ENCODE peak calls at places on chromosomes 7 and 10, in six cellular contexts. One of them, this sample, is unnamed.

GRCh38 chr10:89346264-89346971 is 18.6 kb downstream of the IFIT3 start:
- DNase-seq in kidney tubule cell: no peak
- DNase-seq in left ventricle myocardium superior: no peak
- DNase-seq in NCI-H1105 treated with DMSO at 0.1 percent for 48 hours: no peak
- DNase-seq in ELR: peak
- DNase-seq in activated CD4-positive, alpha-beta T cell treated with anti-CD3 and anti-CD28 coated beads, Interleukin-2, amount 50 U/mL, for 1 hour: no peak
- DNase-seq in this sample: no peak

GRCh38 chr7:94190599-94191061 is 186.5 kb upstream of the BET1 start:
- DNase-seq in activated CD4-positive, alpha-beta T cell treated with anti-CD3 and anti-CD28 coated beads, Interleukin-2, amount 50 U/mL, for 1 hour: no peak
- DNase-seq in left ventricle myocardium superior: no peak
- DNase-seq in ELR: peak
- DNase-seq in kidney tubule cell: peak
- DNase-seq in NCI-H1105 treated with DMSO at 0.1 percent for 48 hours: peak
- DNase-seq in this sample: peak

GRCh38 chr7:114715907-114716306 is 206.0 kb upstream of the MDFIC start:
- DNase-seq in left ventricle myocardium superior: no peak
- DNase-seq in kidney tubule cell: no peak
- DNase-seq in activated CD4-positive, alpha-beta T cell treated with anti-CD3 and anti-CD28 coated beads, Interleukin-2, amount 50 U/mL, for 1 hour: no peak
- DNase-seq in ELR: peak
- DNase-seq in NCI-H1105 treated with DMSO at 0.1 percent for 48 hours: no peak
- DNase-seq in this sample: no peak

GRCh38 chr10:12707461-12708185 is 293.9 kb downstream of the CCDC3 start:
- DNase-seq in kidney tubule cell: peak
- DNase-seq in left ventricle myocardium superior: no peak
- DNase-seq in activated CD4-positive, alpha-beta T cell treated with anti-CD3 and anti-CD28 coated beads, Interleukin-2, amount 50 U/mL, for 1 hour: no peak
- DNase-seq in ELR: peak
- DNase-seq in NCI-H1105 treated with DMSO at 0.1 percent for 48 hours: peak
- DNase-seq in this sample: peak

GRCh38 chr10:103855852-103856496 is 598 bp upstream of the SH3PXD2A start:
- DNase-seq in ELR: no peak
- DNase-seq in activated CD4-positive, alpha-beta T cell treated with anti-CD3 and anti-CD28 coated beads, Interleukin-2, amount 50 U/mL, for 1 hour: no peak
- DNase-seq in kidney tubule cell: no peak
- DNase-seq in NCI-H1105 treated with DMSO at 0.1 percent for 48 hours: no peak
- DNase-seq in left ventricle myocardium superior: no peak
- DNase-seq in this sample: no peak

GRCh38 chr10:117535045-117535751 is 7.3 kb upstream of the EMX2 start:
- DNase-seq in kidney tubule cell: peak
- DNase-seq in left ventricle myocardium superior: no peak
- DNase-seq in ELR: no peak
- DNase-seq in activated CD4-positive, alpha-beta T cell treated with anti-CD3 and anti-CD28 coated beads, Interleukin-2, amount 50 U/mL, for 1 hour: no peak
- DNase-seq in NCI-H1105 treated with DMSO at 0.1 percent for 48 hours: no peak
- DNase-seq in this sample: no peak

GRCh38 chr10:5494611-5495010 is 4.8 kb downstream of the CALML5 start:
- DNase-seq in NCI-H1105 treated with DMSO at 0.1 percent for 48 hours: no peak
- DNase-seq in activated CD4-positive, alpha-beta T cell treated with anti-CD3 and anti-CD28 coated beads, Interleukin-2, amount 50 U/mL, for 1 hour: no peak
- DNase-seq in kidney tubule cell: no peak
- DNase-seq in left ventricle myocardium superior: no peak
- DNase-seq in ELR: no peak
- DNase-seq in this sample: no peak

GRCh38 chr10:102402512-102402896 is 7.0 kb downstream of the NFKB2 start:
- DNase-seq in NCI-H1105 treated with DMSO at 0.1 percent for 48 hours: no peak
- DNase-seq in left ventricle myocardium superior: no peak
- DNase-seq in activated CD4-positive, alpha-beta T cell treated with anti-CD3 and anti-CD28 coated beads, Interleukin-2, amount 50 U/mL, for 1 hour: no peak
- DNase-seq in ELR: no peak
- DNase-seq in kidney tubule cell: no peak
- DNase-seq in this sample: no peak

GRCh38 chr7:55271069-55271468 is 94.1 kb upstream of the LANCL2 start:
- DNase-seq in NCI-H1105 treated with DMSO at 0.1 percent for 48 hours: no peak
- DNase-seq in ELR: peak
- DNase-seq in left ventricle myocardium superior: no peak
- DNase-seq in activated CD4-positive, alpha-beta T cell treated with anti-CD3 and anti-CD28 coated beads, Interleukin-2, amount 50 U/mL, for 1 hour: no peak
- DNase-seq in kidney tubule cell: no peak
- DNase-seq in this sample: peak

GRCh38 chr10:132671171-132672154 is 114.5 kb downstream of the NKX6-2 start:
- DNase-seq in NCI-H1105 treated with DMSO at 0.1 percent for 48 hours: no peak
- DNase-seq in ELR: no peak
- DNase-seq in activated CD4-positive, alpha-beta T cell treated with anti-CD3 and anti-CD28 coated beads, Interleukin-2, amount 50 U/mL, for 1 hour: no peak
- DNase-seq in kidney tubule cell: no peak
- DNase-seq in left ventricle myocardium superior: peak
- DNase-seq in this sample: no peak

GRCh38 chr7:109284943-109285342 is 715.3 kb downstream of the DNAJB9 start:
- DNase-seq in left ventricle myocardium superior: no peak
- DNase-seq in ELR: no peak
- DNase-seq in activated CD4-positive, alpha-beta T cell treated with anti-CD3 and anti-CD28 coated beads, Interleukin-2, amount 50 U/mL, for 1 hour: no peak
- DNase-seq in kidney tubule cell: no peak
- DNase-seq in NCI-H1105 treated with DMSO at 0.1 percent for 48 hours: no peak
- DNase-seq in this sample: no peak

GRCh38 chr7:33495207-33495606 is 365.8 kb downstream of the BBS9 start:
- DNase-seq in kidney tubule cell: peak
- DNase-seq in activated CD4-positive, alpha-beta T cell treated with anti-CD3 and anti-CD28 coated beads, Interleukin-2, amount 50 U/mL, for 1 hour: no peak
- DNase-seq in left ventricle myocardium superior: no peak
- DNase-seq in ELR: no peak
- DNase-seq in NCI-H1105 treated with DMSO at 0.1 percent for 48 hours: no peak
- DNase-seq in this sample: no peak

GRCh38 chr7:130732980-130733865 is 784 bp downstream of the KLF14 start:
- DNase-seq in activated CD4-positive, alpha-beta T cell treated with anti-CD3 and anti-CD28 coated beads, Interleukin-2, amount 50 U/mL, for 1 hour: peak
- DNase-seq in left ventricle myocardium superior: peak
- DNase-seq in kidney tubule cell: no peak
- DNase-seq in NCI-H1105 treated with DMSO at 0.1 percent for 48 hours: peak
- DNase-seq in ELR: peak
- DNase-seq in this sample: peak

GRCh38 chr10:11178606-11179221 is 161.0 kb downstream of the CELF2 start:
- DNase-seq in NCI-H1105 treated with DMSO at 0.1 percent for 48 hours: no peak
- DNase-seq in left ventricle myocardium superior: peak
- DNase-seq in ELR: peak
- DNase-seq in activated CD4-positive, alpha-beta T cell treated with anti-CD3 and anti-CD28 coated beads, Interleukin-2, amount 50 U/mL, for 1 hour: peak
- DNase-seq in kidney tubule cell: peak
- DNase-seq in this sample: no peak

GRCh38 chr7:135602304-135602703 is 44.6 kb downstream of the NUP205 start:
- DNase-seq in NCI-H1105 treated with DMSO at 0.1 percent for 48 hours: no peak
- DNase-seq in kidney tubule cell: no peak
- DNase-seq in left ventricle myocardium superior: no peak
- DNase-seq in activated CD4-positive, alpha-beta T cell treated with anti-CD3 and anti-CD28 coated beads, Interleukin-2, amount 50 U/mL, for 1 hour: no peak
- DNase-seq in ELR: no peak
- DNase-seq in this sample: no peak

GRCh38 chr7:38189256-38189938 is 11.4 kb downstream of the STARD3NL start:
- DNase-seq in NCI-H1105 treated with DMSO at 0.1 percent for 48 hours: no peak
- DNase-seq in activated CD4-positive, alpha-beta T cell treated with anti-CD3 and anti-CD28 coated beads, Interleukin-2, amount 50 U/mL, for 1 hour: no peak
- DNase-seq in left ventricle myocardium superior: no peak
- DNase-seq in kidney tubule cell: peak
- DNase-seq in ELR: peak
- DNase-seq in this sample: no peak

GRCh38 chr7:67301667-67302066 is 305.0 kb downstream of the TYW1 start:
- DNase-seq in left ventricle myocardium superior: peak
- DNase-seq in activated CD4-positive, alpha-beta T cell treated with anti-CD3 and anti-CD28 coated beads, Interleukin-2, amount 50 U/mL, for 1 hour: no peak
- DNase-seq in NCI-H1105 treated with DMSO at 0.1 percent for 48 hours: no peak
- DNase-seq in ELR: no peak
- DNase-seq in kidney tubule cell: peak
- DNase-seq in this sample: peak

GRCh38 chr10:99456207-99456606 is 25.8 kb upstream of the GOT1 start:
- DNase-seq in kidney tubule cell: no peak
- DNase-seq in ELR: no peak
- DNase-seq in left ventricle myocardium superior: no peak
- DNase-seq in activated CD4-positive, alpha-beta T cell treated with anti-CD3 and anti-CD28 coated beads, Interleukin-2, amount 50 U/mL, for 1 hour: no peak
- DNase-seq in NCI-H1105 treated with DMSO at 0.1 percent for 48 hours: no peak
- DNase-seq in this sample: no peak

GRCh38 chr10:62244785-62245595 is 23.7 kb downstream of the RTKN2 start:
- DNase-seq in ELR: peak
- DNase-seq in NCI-H1105 treated with DMSO at 0.1 percent for 48 hours: peak
- DNase-seq in kidney tubule cell: peak
- DNase-seq in activated CD4-positive, alpha-beta T cell treated with anti-CD3 and anti-CD28 coated beads, Interleukin-2, amount 50 U/mL, for 1 hour: peak
- DNase-seq in left ventricle myocardium superior: no peak
- DNase-seq in this sample: peak

GRCh38 chr10:124721295-124722052 is 22.7 kb downstream of the FAM53B start:
- DNase-seq in left ventricle myocardium superior: peak
- DNase-seq in ELR: no peak
- DNase-seq in NCI-H1105 treated with DMSO at 0.1 percent for 48 hours: no peak
- DNase-seq in activated CD4-positive, alpha-beta T cell treated with anti-CD3 and anti-CD28 coated beads, Interleukin-2, amount 50 U/mL, for 1 hour: no peak
- DNase-seq in kidney tubule cell: no peak
- DNase-seq in this sample: no peak

GRCh38 chr7:2513702-2514101 is 5.9 kb upstream of the LFNG start:
- DNase-seq in left ventricle myocardium superior: no peak
- DNase-seq in NCI-H1105 treated with DMSO at 0.1 percent for 48 hours: no peak
- DNase-seq in kidney tubule cell: no peak
- DNase-seq in ELR: no peak
- DNase-seq in activated CD4-positive, alpha-beta T cell treated with anti-CD3 and anti-CD28 coated beads, Interleukin-2, amount 50 U/mL, for 1 hour: no peak
- DNase-seq in this sample: no peak

GRCh38 chr7:50607524-50608125 is 42.4 kb upstream of the DDC start:
- DNase-seq in ELR: peak
- DNase-seq in activated CD4-positive, alpha-beta T cell treated with anti-CD3 and anti-CD28 coated beads, Interleukin-2, amount 50 U/mL, for 1 hour: no peak
- DNase-seq in kidney tubule cell: peak
- DNase-seq in NCI-H1105 treated with DMSO at 0.1 percent for 48 hours: no peak
- DNase-seq in left ventricle myocardium superior: no peak
- DNase-seq in this sample: no peak

GRCh38 chr7:143015102-143015501 is 11.8 kb downstream of the OR9A2 start:
- DNase-seq in ELR: no peak
- DNase-seq in NCI-H1105 treated with DMSO at 0.1 percent for 48 hours: no peak
- DNase-seq in kidney tubule cell: no peak
- DNase-seq in activated CD4-positive, alpha-beta T cell treated with anti-CD3 and anti-CD28 coated beads, Interleukin-2, amount 50 U/mL, for 1 hour: no peak
- DNase-seq in left ventricle myocardium superior: no peak
- DNase-seq in this sample: no peak

GRCh38 chr10:88042162-88043100 is 179.0 kb downstream of the PTEN start:
- DNase-seq in ELR: no peak
- DNase-seq in left ventricle myocardium superior: no peak
- DNase-seq in NCI-H1105 treated with DMSO at 0.1 percent for 48 hours: no peak
- DNase-seq in activated CD4-positive, alpha-beta T cell treated with anti-CD3 and anti-CD28 coated beads, Interleukin-2, amount 50 U/mL, for 1 hour: no peak
- DNase-seq in kidney tubule cell: no peak
- DNase-seq in this sample: no peak

GRCh38 chr10:74207681-74208080 is 56.7 kb downstream of the ADK start:
- DNase-seq in kidney tubule cell: no peak
- DNase-seq in left ventricle myocardium superior: no peak
- DNase-seq in ELR: no peak
- DNase-seq in NCI-H1105 treated with DMSO at 0.1 percent for 48 hours: no peak
- DNase-seq in activated CD4-positive, alpha-beta T cell treated with anti-CD3 and anti-CD28 coated beads, Interleukin-2, amount 50 U/mL, for 1 hour: no peak
- DNase-seq in this sample: no peak

GRCh38 chr10:72757712-72758111 is 65.8 kb downstream of the MCU start:
- DNase-seq in ELR: no peak
- DNase-seq in left ventricle myocardium superior: no peak
- DNase-seq in activated CD4-positive, alpha-beta T cell treated with anti-CD3 and anti-CD28 coated beads, Interleukin-2, amount 50 U/mL, for 1 hour: no peak
- DNase-seq in kidney tubule cell: no peak
- DNase-seq in NCI-H1105 treated with DMSO at 0.1 percent for 48 hours: no peak
- DNase-seq in this sample: no peak

GRCh38 chr10:102404361-102405107 is 9.0 kb downstream of the NFKB2 start:
- DNase-seq in left ventricle myocardium superior: no peak
- DNase-seq in ELR: no peak
- DNase-seq in NCI-H1105 treated with DMSO at 0.1 percent for 48 hours: no peak
- DNase-seq in kidney tubule cell: no peak
- DNase-seq in activated CD4-positive, alpha-beta T cell treated with anti-CD3 and anti-CD28 coated beads, Interleukin-2, amount 50 U/mL, for 1 hour: no peak
- DNase-seq in this sample: no peak

GRCh38 chr10:71266147-71266917 is 52.7 kb upstream of the SLC29A3 start:
- DNase-seq in NCI-H1105 treated with DMSO at 0.1 percent for 48 hours: no peak
- DNase-seq in kidney tubule cell: no peak
- DNase-seq in activated CD4-positive, alpha-beta T cell treated with anti-CD3 and anti-CD28 coated beads, Interleukin-2, amount 50 U/mL, for 1 hour: no peak
- DNase-seq in left ventricle myocardium superior: peak
- DNase-seq in ELR: no peak
- DNase-seq in this sample: no peak

This sample was measured in ACHN.